ENCODE peak calls at places on chromosomes 7 and 10, in six cellular contexts. I is aorta; H is body of pancreas; K is CD8-positive, alpha-beta T cell; D is esophagus muscularis mucosa; A is gastrocnemius medialis. T is an unnamed sample.

GRCh38 chr10:89536013-89536354 is 590 bp upstream of the SLC16A12 start:
- DNase-seq in I (no peak), H (no peak), K (no peak), D (no peak), A (no peak), T (no peak)

GRCh38 chr10:121539757-121540156 is 58.5 kb downstream of the FGFR2 start:
- DNase-seq in I (no peak), H (no peak), K (no peak), D (no peak), A (no peak), T (no peak)

GRCh38 chr7:142787034-142787768 is 16.4 kb downstream of the PRSS2 start:
- DNase-seq in I (no peak), H (no peak), K (no peak), D (no peak), A (peak; percentile 51), T (no peak)

GRCh38 chr7:11833431-11833830 is 1.4 kb upstream of the THSD7A start:
- DNase-seq in I (no peak), H (no peak), K (no peak), D (no peak), A (no peak), T (peak; percentile 69)

GRCh38 chr10:62297857-62298256 is 29.2 kb upstream of the RTKN2 start:
- DNase-seq in I (no peak), H (no peak), K (no peak), D (no peak), A (no peak), T (no peak)

GRCh38 chr7:20350518-20350951 is 19.8 kb downstream of the ITGB8 start:
- DNase-seq in I (no peak), H (no peak), K (no peak), D (no peak), A (no peak), T (no peak)

GRCh38 chr10:91197044-91197651 is 23.3 kb upstream of the PCGF5 start:
- DNase-seq in I (peak; percentile 54), H (no peak), K (no peak), D (no peak), A (peak; percentile 42), T (no peak)

GRCh38 chr10:89494615-89495014 is 40.8 kb downstream of the SLC16A12 start:
- DNase-seq in I (no peak), H (no peak), K (no peak), D (no peak), A (no peak), T (no peak)

GRCh38 chr7:20519641-20520040 is 95.8 kb upstream of the ABCB5 start:
- DNase-seq in I (no peak), H (no peak), K (no peak), D (no peak), A (no peak), T (no peak)

GRCh38 chr7:36967387-36967786 is 243.1 kb upstream of the AOAH start:
- DNase-seq in I (peak; percentile 67), H (peak; percentile 67), K (no peak), D (no peak), A (peak; percentile 41), T (peak; percentile 64)

GRCh38 chr7:155228459-155228845 is 69.2 kb upstream of the INSIG1 start:
- DNase-seq in I (no peak), H (no peak), K (no peak), D (no peak), A (no peak), T (no peak)

GRCh38 chr10:970311-971149 is 17.7 kb upstream of the GTPBP4 start:
- DNase-seq in I (no peak), H (peak; percentile 71), K (no peak), D (no peak), A (no peak), T (peak; percentile 47)

GRCh38 chr10:118543714-118544400 is 51.6 kb downstream of the PRLHR start:
- DNase-seq in I (no peak), H (peak; percentile 66), K (no peak), D (peak; percentile 91), A (no peak), T (peak; percentile 63)

GRCh38 chr7:77657427-77658331 is 38.6 kb upstream of the RSBN1L start:
- DNase-seq in I (no peak), H (peak; percentile 63), K (no peak), D (no peak), A (no peak), T (peak; percentile 24)

GRCh38 chr7:45060295-45060694 is 28.5 kb downstream of the NACAD start:
- DNase-seq in I (no peak), H (no peak), K (no peak), D (no peak), A (no peak), T (no peak)

GRCh38 chr7:157905740-157906461 is 569.1 kb downstream of the DNAJB6 start:
- DNase-seq in I (no peak), H (no peak), K (no peak), D (no peak), A (no peak), T (no peak)

GRCh38 chr7:51482976-51483375 is 166.4 kb upstream of the COBL start:
- DNase-seq in I (no peak), H (no peak), K (no peak), D (no peak), A (no peak), T (no peak)

GRCh38 chr7:73329861-73330581 is 2.1 kb downstream of the FKBP6 start:
- DNase-seq in I (no peak), H (peak; percentile 20), K (no peak), D (no peak), A (no peak), T (no peak)

GRCh38 chr7:111855842-111856227 is 293.5 kb upstream of the IMMP2L start:
- DNase-seq in I (no peak), H (peak; percentile 25), K (no peak), D (peak; percentile 50), A (no peak), T (peak; percentile 42)

GRCh38 chr10:767211-767610 is 77.7 kb upstream of the DIP2C start:
- DNase-seq in I (no peak), H (peak; percentile 70), K (no peak), D (no peak), A (no peak), T (no peak)

GRCh38 chr10:51675088-51675487 is 24.3 kb downstream of the CSTF2T start:
- DNase-seq in I (no peak), H (no peak), K (no peak), D (no peak), A (no peak), T (no peak)

GRCh38 chr10:59648711-59649201 is 60.9 kb downstream of the SLC16A9 start:
- DNase-seq in I (no peak), H (no peak), K (no peak), D (no peak), A (no peak), T (no peak)

GRCh38 chr10:95333997-95334792 is 43.4 kb upstream of the PDLIM1 start:
- DNase-seq in I (peak; percentile 89), H (peak; percentile 42), K (no peak), D (no peak), A (peak; percentile 40), T (no peak)

GRCh38 chr10:80924063-80924952 is 386.6 kb downstream of the SH2D4B start:
- DNase-seq in I (no peak), H (peak; percentile 56), K (no peak), D (no peak), A (no peak), T (peak; percentile 58)

GRCh38 chr10:102645741-102646609 is 1.7 kb downstream of the TRIM8 start:
- DNase-seq in I (peak; percentile 95), H (peak; percentile 89), K (peak; percentile 37), D (peak; percentile 97), A (peak; percentile 90), T (peak; percentile 67)

GRCh38 chr10:102648269-102648888 is 4.1 kb downstream of the TRIM8 start:
- DNase-seq in I (no peak), H (no peak), K (no peak), D (no peak), A (no peak), T (no peak)

GRCh38 chr10:102645388-102645740 is 1.1 kb downstream of the TRIM8 start:
- DNase-seq in I (peak; percentile 86), H (peak; percentile 96), K (no peak), D (no peak), A (peak; percentile 84), T (no peak)

GRCh38 chr10:102647433-102648268 is 3.4 kb downstream of the TRIM8 start:
- DNase-seq in I (no peak), H (no peak), K (no peak), D (no peak), A (no peak), T (no peak)

DNA sequence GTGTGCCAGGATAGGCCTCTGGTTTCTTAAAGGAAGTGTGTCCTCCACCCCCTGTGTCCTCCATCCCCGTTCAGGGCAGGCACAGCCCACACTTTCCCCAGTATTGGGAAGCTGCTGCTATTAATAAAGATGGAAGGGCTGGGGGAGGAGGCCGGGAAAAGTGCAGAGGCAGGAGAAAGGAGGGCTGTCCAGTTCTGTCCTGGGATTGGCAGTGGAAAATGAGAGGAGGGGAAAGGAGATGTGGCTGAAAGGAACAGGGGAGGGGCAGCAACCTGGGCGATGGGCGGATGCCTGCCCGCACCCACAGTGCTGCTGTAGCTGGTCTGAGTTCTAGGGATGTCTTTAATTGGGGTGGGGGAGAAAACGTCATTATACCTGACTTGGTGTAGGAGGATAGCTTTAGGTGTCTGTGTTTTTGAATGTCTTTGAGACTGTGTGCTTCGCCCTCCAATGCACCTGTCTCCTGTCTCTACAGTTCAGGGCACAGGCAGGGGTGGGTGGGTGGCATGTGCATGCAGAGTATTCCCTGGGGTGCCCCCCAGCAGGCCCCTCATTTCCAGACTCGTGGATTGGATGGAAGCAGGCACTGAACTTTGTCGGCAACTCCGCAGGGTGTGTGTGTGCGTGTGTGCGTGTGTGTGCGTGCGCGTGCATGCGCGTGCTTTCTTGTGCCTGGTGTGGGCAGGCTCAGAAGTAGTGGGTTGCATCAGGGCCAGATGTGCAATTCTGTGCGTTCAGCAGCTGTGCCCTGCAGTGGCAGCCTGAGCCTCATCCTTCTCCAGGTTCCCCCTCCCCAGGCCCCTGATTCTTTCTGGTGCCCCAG is 2.5 kb downstream of the TRIM8 start:
- DNase-seq in I (peak; percentile 76), H (peak; percentile 40), K (no peak), D (no peak), A (no peak), T (no peak)
- H3K4me1 ChIP-seq in I (no peaks in the 10 kb centered on the region), H (peaks cover 57% of the 10 kb centered on the region), K (peaks cover 54% of the 10 kb centered on the region), D (peaks cover 51% of the 10 kb centered on the region), A (peaks cover 58% of the 10 kb centered on the region), T (peaks cover 8% of the 10 kb centered on the region)

GRCh38 chr10:111445709-111446108 is 368.9 kb downstream of the ADRA2A start:
- DNase-seq in I (no peak), H (no peak), K (no peak), D (no peak), A (no peak), T (no peak)

DNA sequence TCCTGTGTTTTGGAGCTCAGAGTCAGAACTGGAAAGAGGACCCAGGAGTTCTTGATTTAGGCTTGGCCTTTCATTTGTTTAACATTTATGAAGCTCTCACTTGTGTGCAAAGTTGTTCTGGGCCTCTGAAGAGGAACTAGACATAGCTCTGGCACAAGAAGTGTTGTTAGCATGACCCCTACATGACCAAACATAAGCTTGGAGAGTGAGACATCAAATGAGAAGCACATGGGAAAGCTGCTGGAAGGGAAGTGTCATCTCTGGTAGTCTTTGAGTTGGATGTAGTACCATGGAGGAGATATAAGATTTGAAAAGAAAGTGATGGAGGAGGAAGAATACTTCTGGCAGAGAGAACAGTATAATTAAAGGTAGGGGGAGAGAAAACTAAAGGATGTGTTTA is 370.1 kb downstream of the ADRA2A start:
- DNase-seq in I (no peak), H (no peak), K (no peak), D (no peak), A (no peak), T (no peak)
- H3K4me1 ChIP-seq in I (no peaks in the 10 kb centered on the region), H (no peaks in the 10 kb centered on the region), K (no peaks in the 10 kb centered on the region), D (no peaks in the 10 kb centered on the region), A (no peaks in the 10 kb centered on the region), T (peaks cover 20% of the 10 kb centered on the region)

GRCh38 chr10:3672220-3672619 is 112.8 kb downstream of the KLF6 start:
- DNase-seq in I (no peak), H (no peak), K (no peak), D (no peak), A (no peak), T (peak; percentile 59)
- H3K4me1 ChIP-seq in I (no peaks in the 10 kb centered on the region), H (peaks cover 15% of the 10 kb centered on the region), K (peaks cover 17% of the 10 kb centered on the region), D (no peaks in the 10 kb centered on the region), A (no peaks in the 10 kb centered on the region), T (peaks cover 9% of the 10 kb centered on the region)

GRCh38 chr10:5561704-5562645 is 37.2 kb downstream of the CALML3 start:
- DNase-seq in I (no peak), H (no peak), K (no peak), D (no peak), A (no peak), T (no peak)
- H3K4me1 ChIP-seq in I (peaks cover 6% of the 10 kb centered on the region), H (no peaks in the 10 kb centered on the region), K (peaks cover 13% of the 10 kb centered on the region), D (no peaks in the 10 kb centered on the region), A (no peaks in the 10 kb centered on the region), T (no peaks in the 10 kb centered on the region)

T was measured in BE2C.